ENCODE peak calls at places on chromosomes 11 and 22, in eight cellular contexts. O is NCI-H774, W is GM10248, L is neuronal stem cell, Y is KBM-7, N is HuH-7.5, F is NCI-H2029, T is NAMALWA. U is an unnamed sample.

GRCh38 chr11:10599388-10600175 is 31.1 kb upstream of the LYVE1 start:
- DNase-seq in O (no peak), W (no peak), L (no peak), Y (no peak), N (no peak), F (no peak), T (no peak), U (no peak)

GRCh38 chr11:132177106-132177505 is 806.7 kb downstream of the NTM start:
- DNase-seq in O (no peak), W (no peak), L (peak; percentile 56), Y (peak; percentile 12), N (no peak), F (no peak), T (peak; percentile 20), U (peak; percentile 20)

GRCh38 chr11:134973801-134974200 is 561.8 kb upstream of the B3GAT1 start:
- DNase-seq in O (no peak), W (no peak), L (no peak), Y (no peak), N (no peak), F (no peak), T (no peak), U (no peak)

GRCh38 chr22:26835929-26836528 is 178.6 kb downstream of the MIAT start:
- DNase-seq in O (peak; percentile 6), W (peak; percentile 66), L (peak; percentile 84), Y (peak; percentile 60), N (peak; percentile 12), F (no peak), T (peak; percentile 74), U (peak; percentile 56)

GRCh38 chr11:102451041-102451692 is 1.4 kb downstream of the TMEM123 start:
- DNase-seq in O (no peak), W (no peak), L (no peak), Y (no peak), N (no peak), F (no peak), T (no peak), U (no peak)

GRCh38 chr11:25733777-25734176 is 598.2 kb upstream of the ANO3 start:
- DNase-seq in O (no peak), W (no peak), L (no peak), Y (no peak), N (no peak), F (no peak), T (peak; percentile 6), U (no peak)

GRCh38 chr11:132300283-132300682 is 929.9 kb downstream of the NTM start:
- DNase-seq in O (no peak), W (no peak), L (no peak), Y (no peak), N (no peak), F (no peak), T (peak; percentile 45), U (peak; percentile 25)

GRCh38 chr11:32366671-32367070 is 68.7 kb downstream of the WT1 start:
- DNase-seq in O (no peak), W (no peak), L (no peak), Y (no peak), N (no peak), F (no peak), T (no peak), U (no peak)

GRCh38 chr11:34840736-34841386 is 75.3 kb downstream of the APIP start:
- DNase-seq in O (no peak), W (peak; percentile 52), L (no peak), Y (peak; percentile 88), N (no peak), F (peak; percentile 43), T (peak; percentile 65), U (peak; percentile 44)

GRCh38 chr11:128417607-128418324 is 169.6 kb downstream of the ETS1 start:
- DNase-seq in O (no peak), W (no peak), L (no peak), Y (no peak), N (no peak), F (no peak), T (no peak), U (no peak)

GRCh38 chr11:61429346-61429690 is 457 bp downstream of the CPSF7 start:
- DNase-seq in O (peak; percentile 57), W (peak; percentile 78), L (peak; percentile 73), Y (no peak), N (peak; percentile 87), F (peak; percentile 42), T (peak; percentile 88), U (peak; percentile 84)

U was measured in RPMI8226.